ENCODE peak calls at places on chromosomes 1 and 21, in six cellular contexts. X is WTC11, R is AG09319, U is MM.1S, S is astrocyte of the spinal cord, I is esophagus squamous epithelium. D is an unnamed sample.

GRCh38 chr1:9466780-9467755 is 72.2 kb upstream of the SLC25A33 start:
- DNase-seq in X (no peak), U (no peak), I (no peak), R (no peak), S (no peak), D (no peak)

GRCh38 chr1:3707939-3708328 is 44.3 kb upstream of the CCDC27 start:
- DNase-seq in X (no peak), I (no peak), S (no peak), R (no peak), U (no peak), D (no peak)

GRCh38 chr1:230270185-230270939 is 155.8 kb downstream of the PGBD5 start:
- DNase-seq in S (no peak), X (no peak), I (no peak), U (no peak), R (no peak), D (no peak)

GRCh38 chr1:147762233-147763024 is 2.0 kb upstream of the GJA5 start:
- DNase-seq in U (peak), I (no peak), X (no peak), R (no peak), S (no peak), D (no peak)

GRCh38 chr21:39125752-39126485 is 57.3 kb downstream of the PSMG1 start:
- DNase-seq in X (peak), U (peak), I (no peak), S (peak), R (no peak), D (no peak)

GRCh38 chr1:36988741-36989193 is 45.5 kb downstream of the GRIK3 start:
- DNase-seq in S (no peak), R (no peak), U (no peak), X (no peak), I (no peak), D (no peak)

GRCh38 chr1:157032303-157032702 is 13.2 kb downstream of the ARHGEF11 start:
- DNase-seq in U (no peak), I (no peak), S (no peak), R (no peak), X (no peak), D (no peak)

GRCh38 chr1:9391620-9392019 is 98.9 kb downstream of the SPSB1 start:
- DNase-seq in U (no peak), R (no peak), S (no peak), X (no peak), I (no peak), D (no peak)

GRCh38 chr21:28135646-28136045 is 857.0 kb downstream of the LTN1 start:
- DNase-seq in X (no peak), S (no peak), I (no peak), U (no peak), R (no peak), D (no peak)

GRCh38 chr1:203444077-203444683 is 31.4 kb upstream of the PRELP start:
- DNase-seq in S (no peak), U (no peak), X (no peak), I (no peak), R (no peak), D (no peak)

GRCh38 chr1:163147019-163147418 is 55.7 kb downstream of the RGS5 start:
- DNase-seq in I (no peak), R (no peak), S (no peak), U (no peak), X (no peak), D (no peak)

GRCh38 chr1:168468042-168468809 is 75.6 kb downstream of the XCL2 start:
- DNase-seq in X (no peak), R (no peak), U (no peak), S (no peak), I (no peak), D (no peak)

GRCh38 chr21:35987475-35987874 is 72.9 kb downstream of the SETD4 start:
- DNase-seq in X (no peak), U (no peak), I (no peak), S (no peak), R (no peak), D (no peak)

GRCh38 chr1:99672500-99673213 is 26.7 kb downstream of the PALMD start:
- DNase-seq in U (no peak), R (no peak), I (no peak), X (no peak), S (no peak), D (no peak)

GRCh38 chr1:119779869-119780356 is 11.2 kb upstream of the HMGCS2 start:
- DNase-seq in U (no peak), X (no peak), I (no peak), S (no peak), R (peak), D (no peak)

GRCh38 chr1:20449736-20450311 is 36.2 kb downstream of the CAMK2N1 start:
- DNase-seq in I (no peak), U (no peak), R (peak), S (no peak), X (no peak), D (no peak)

GRCh38 chr1:198018529-198018928 is 101.4 kb downstream of the LHX9 start:
- DNase-seq in R (no peak), U (no peak), X (no peak), S (peak), I (no peak), D (no peak)

GRCh38 chr1:238324465-238324864 is 433.7 kb upstream of the ZP4 start:
- DNase-seq in S (no peak), U (no peak), I (no peak), X (no peak), R (no peak), D (no peak)

GRCh38 chr1:155062702-155063411 is 683 bp upstream of the EFNA4 start:
- DNase-seq in I (no peak), X (peak), R (no peak), S (peak), U (peak), D (no peak)

GRCh38 chr1:12617901-12618660 is at the start of gene DHRS3:
- DNase-seq in U (peak), I (no peak), R (peak), X (peak), S (peak), D (no peak)

GRCh38 chr1:203039609-203040517 is 13.6 kb downstream of the PPFIA4 start:
- DNase-seq in I (no peak), X (peak), U (peak), S (no peak), R (no peak), D (no peak)

GRCh38 chr1:832136-832535 is 91.6 kb upstream of the SAMD11 start:
- DNase-seq in I (no peak), R (no peak), S (no peak), X (no peak), U (no peak), D (no peak)

GRCh38 chr1:183551924-183552323 is 38.3 kb downstream of the NCF2 start:
- DNase-seq in R (no peak), I (no peak), S (no peak), X (no peak), U (no peak), D (no peak)

GRCh38 chr21:16279658-16280581 is 550.1 kb downstream of the USP25 start:
- DNase-seq in I (no peak), X (peak), U (no peak), R (no peak), S (peak), D (no peak)

GRCh38 chr1:190708418-190709057 is 230.9 kb upstream of the BRINP3 start:
- DNase-seq in X (no peak), R (no peak), S (no peak), U (no peak), I (no peak), D (no peak)

GRCh38 chr1:86277909-86278308 is 118.2 kb downstream of the ODF2L start:
- DNase-seq in X (no peak), I (no peak), S (no peak), R (no peak), U (no peak), D (no peak)

GRCh38 chr1:32392358-32392757 is 1.9 kb downstream of the BSDC1 start:
- DNase-seq in R (no peak), I (no peak), S (no peak), U (no peak), X (no peak), D (no peak)

GRCh38 chr1:203548917-203549708 is 55.2 kb downstream of the OPTC start:
- DNase-seq in X (peak), R (no peak), S (no peak), I (no peak), U (no peak), D (no peak)

GRCh38 chr1:95941121-95941798 is 707.2 kb downstream of the RWDD3 start:
- DNase-seq in I (no peak), S (no peak), X (no peak), R (no peak), U (no peak), D (no peak)

GRCh38 chr21:44487831-44488230 is 32.5 kb downstream of the LRRC3 start:
- DNase-seq in S (peak), U (no peak), I (no peak), X (peak), R (no peak), D (no peak)

GRCh38 chr1:54241430-54241829 is 41.5 kb downstream of the MRPL37 start:
- DNase-seq in I (no peak), S (no peak), U (no peak), X (no peak), R (no peak), D (no peak)

GRCh38 chr1:8814870-8815269 is 2.6 kb downstream of the RERE start:
- DNase-seq in X (no peak), R (no peak), S (no peak), U (no peak), I (no peak), D (no peak)

GRCh38 chr1:39090757-39091156 is 64.6 kb downstream of the NDUFS5 start:
- DNase-seq in U (no peak), R (no peak), S (no peak), X (no peak), I (no peak), D (no peak)

GRCh38 chr1:39089811-39090519 is 63.8 kb downstream of the NDUFS5 start:
- DNase-seq in S (no peak), R (no peak), I (no peak), U (no peak), X (no peak), D (no peak)

GRCh38 chr1:39087109-39087834 is 61.1 kb downstream of the NDUFS5 start:
- DNase-seq in R (no peak), S (peak), X (no peak), U (peak), I (no peak), D (no peak)

GRCh38 chr1:39086386-39087108 is 60.4 kb downstream of the NDUFS5 start:
- DNase-seq in I (no peak), R (no peak), U (no peak), S (no peak), X (no peak), D (no peak)

DNA sequence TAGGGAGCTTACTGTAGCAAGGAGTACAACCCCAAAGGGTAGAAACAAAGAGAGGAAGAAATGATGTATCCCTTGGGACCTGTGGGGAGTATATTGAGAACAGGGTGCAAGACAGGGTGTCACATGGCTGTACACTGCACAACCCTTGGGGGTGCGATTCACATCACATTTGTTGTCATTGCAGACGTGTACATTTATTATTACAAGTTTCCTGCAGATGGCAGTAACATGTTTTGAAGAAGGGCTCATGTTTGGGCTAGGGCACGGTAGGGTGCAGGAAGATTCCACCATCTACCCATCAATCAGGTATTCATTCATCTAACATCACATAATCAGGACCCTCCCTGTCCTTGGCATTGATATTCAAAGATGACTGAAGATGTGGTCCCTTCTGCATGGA is 62.5 kb downstream of the NDUFS5 start:
- DNase-seq in R (no peak), X (no peak), S (no peak), U (no peak), I (no peak), D (no peak)
- TF ChIP-seq CTCF in R (no peak), X (no peak), S (no peak), U (no peak), I (no peak), D (peak)

DNA sequence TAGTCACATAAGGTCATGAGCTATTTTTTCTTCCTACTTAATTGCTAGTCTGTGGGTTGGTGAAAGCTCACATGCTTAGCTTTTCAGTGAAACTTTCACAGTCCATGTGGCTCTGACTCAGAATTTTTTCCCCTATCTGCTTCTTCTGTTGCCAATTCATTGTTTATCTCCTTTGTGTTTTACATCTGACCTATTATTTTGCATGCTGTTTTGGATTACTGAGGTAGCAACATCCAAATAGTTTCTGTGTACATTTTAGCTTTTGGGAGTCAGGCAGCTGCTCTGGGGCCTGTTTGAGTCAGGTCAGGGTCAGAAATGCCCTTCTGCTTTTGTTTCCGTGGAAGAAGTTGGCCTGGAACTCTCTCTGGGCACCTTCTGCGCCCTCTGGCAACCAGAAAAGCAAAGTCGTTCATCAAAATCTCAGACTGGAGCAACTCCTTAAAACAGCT is 40.0 kb downstream of the ROR1 start:
- DNase-seq in U (no peak), I (no peak), S (peak), X (no peak), R (peak), D (no peak)
- TF ChIP-seq CTCF in U (no peak), I (no peak), S (no peak), X (no peak), R (no peak), D (no peak)

GRCh38 chr1:18064564-18064963 is 43.0 kb upstream of the IGSF21 start:
- DNase-seq in R (no peak), S (no peak), X (no peak), I (no peak), U (no peak), D (no peak)

GRCh38 chr1:18072066-18072465 is 35.5 kb upstream of the IGSF21 start:
- DNase-seq in I (no peak), X (no peak), R (no peak), U (no peak), S (no peak), D (no peak)

GRCh38 chr1:18062180-18062579 is 45.4 kb upstream of the IGSF21 start:
- DNase-seq in U (no peak), X (peak), S (no peak), I (no peak), R (no peak), D (no peak)

GRCh38 chr1:18069903-18070302 is 37.7 kb upstream of the IGSF21 start:
- DNase-seq in I (no peak), U (no peak), S (no peak), R (no peak), X (no peak), D (no peak)

GRCh38 chr1:18066576-18066975 is 41.0 kb upstream of the IGSF21 start:
- DNase-seq in S (no peak), U (no peak), X (no peak), I (no peak), R (no peak), D (no peak)
- TF ChIP-seq CTCF in S (no peak), U (no peak), X (no peak), I (no peak), R (no peak), D (no peak)

DNA sequence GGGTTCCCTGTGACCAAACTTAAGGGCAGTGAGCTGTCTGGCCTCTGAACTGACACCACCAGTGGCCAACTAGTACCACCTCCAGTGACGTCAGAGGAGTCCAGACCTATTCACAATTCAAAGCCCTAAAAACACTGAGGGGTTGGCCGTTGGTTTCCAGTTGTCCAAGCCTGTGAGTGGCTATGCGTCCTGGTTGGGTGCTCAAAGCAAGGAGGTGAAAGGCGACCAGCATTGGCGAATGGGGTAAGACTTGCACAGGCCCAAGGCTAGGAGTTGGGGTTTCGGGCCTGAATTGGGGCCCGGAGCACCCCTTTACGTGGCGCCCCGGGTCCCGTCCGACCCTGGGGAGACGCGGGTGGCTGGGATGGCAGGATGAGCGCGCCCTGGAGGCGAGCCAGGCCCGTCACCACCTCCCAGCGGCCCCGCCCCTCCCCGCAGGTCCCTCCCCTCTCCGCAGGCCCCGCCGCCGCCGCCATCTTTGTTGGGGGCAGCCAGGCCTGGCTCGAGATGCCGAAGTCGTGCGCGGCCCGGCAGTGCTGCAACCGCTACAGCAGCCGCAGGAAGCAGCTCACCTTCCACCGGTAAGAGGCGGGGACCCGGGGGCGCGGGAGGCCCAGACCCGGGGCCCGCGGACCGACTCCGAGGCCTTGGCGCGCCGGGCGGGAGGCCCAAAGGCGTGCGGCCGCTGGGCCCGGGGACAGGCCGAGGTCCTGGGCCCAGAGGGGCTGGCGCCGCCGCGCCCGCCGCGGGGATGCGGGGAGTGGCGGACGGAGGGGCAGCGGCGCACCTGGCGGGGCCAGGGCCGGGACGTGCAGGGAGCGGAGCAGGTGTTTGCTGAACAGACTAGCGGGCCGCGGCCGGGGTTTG is at the start of gene THAP3:
- DNase-seq in S (peak), I (peak), X (peak), R (no peak), U (peak), D (peak)
- TF ChIP-seq CTCF in S (no peak), I (no peak), X (no peak), R (no peak), U (peak), D (no peak)

DNA sequence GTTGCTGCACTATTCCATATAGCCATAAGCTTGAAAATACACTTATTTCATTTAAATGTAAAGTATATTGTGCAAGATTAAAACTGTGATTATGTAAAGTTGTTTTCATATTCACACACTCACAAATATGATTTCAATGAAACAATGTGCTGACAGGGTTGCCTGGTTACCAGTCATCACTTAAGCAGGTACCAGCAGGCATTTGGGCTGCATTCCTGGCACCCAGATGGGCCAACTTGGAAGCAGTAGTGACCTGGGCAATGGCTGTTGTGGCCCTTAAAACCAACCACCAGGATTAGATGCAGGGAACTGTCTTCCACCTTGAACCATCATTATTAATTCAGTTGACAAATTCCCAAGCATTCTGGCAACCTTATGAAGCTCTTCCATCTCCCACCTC is 45.0 kb upstream of the RASAL2 start:
- DNase-seq in U (no peak), R (no peak), S (no peak), I (no peak), X (no peak), D (no peak)
- TF ChIP-seq CTCF in U (no peak), R (no peak), S (no peak), I (no peak), X (no peak), D (no peak)